ENCODE peak calls at places on chromosomes 5 and 9, in six cellular contexts. One of them, this sample, is unnamed. For H3K36me3, the result is how much of the 10 kb centered on the place peaks cover.

GRCh38 chr9:88197781-88198345 is 59.6 kb upstream of the SPATA31C2 start:
- DNase-seq in ovary: no peak
- DNase-seq in brain microvascular endothelial cell: peak
- DNase-seq in PC-3: peak
- DNase-seq in uterus: peak
- DNase-seq in left ventricle myocardium inferior: no peak
- DNase-seq in this sample: peak

GRCh38 chr9:125854553-125855275 is 107.5 kb downstream of the PBX3 start:
- DNase-seq in ovary: no peak
- DNase-seq in PC-3: peak
- DNase-seq in left ventricle myocardium inferior: no peak
- DNase-seq in brain microvascular endothelial cell: peak
- DNase-seq in uterus: no peak
- DNase-seq in this sample: no peak

GRCh38 chr5:58244819-58245478 is 214.9 kb downstream of the PLK2 start:
- DNase-seq in ovary: no peak
- DNase-seq in uterus: no peak
- DNase-seq in brain microvascular endothelial cell: no peak
- DNase-seq in PC-3: no peak
- DNase-seq in left ventricle myocardium inferior: no peak
- DNase-seq in this sample: no peak

GRCh38 chr5:31225118-31225517 is 31.6 kb downstream of the CDH6 start:
- DNase-seq in brain microvascular endothelial cell: peak
- DNase-seq in left ventricle myocardium inferior: no peak
- DNase-seq in ovary: no peak
- DNase-seq in uterus: no peak
- DNase-seq in PC-3: peak
- DNase-seq in this sample: peak

GRCh38 chr5:138918680-138919079 is 43.5 kb upstream of the LRRTM2 start:
- DNase-seq in left ventricle myocardium inferior: no peak
- DNase-seq in brain microvascular endothelial cell: no peak
- DNase-seq in ovary: no peak
- DNase-seq in PC-3: no peak
- DNase-seq in uterus: no peak
- DNase-seq in this sample: no peak

GRCh38 chr5:62197697-62198096 is 108.3 kb upstream of the KIF2A start:
- DNase-seq in PC-3: no peak
- DNase-seq in uterus: no peak
- DNase-seq in brain microvascular endothelial cell: no peak
- DNase-seq in ovary: no peak
- DNase-seq in left ventricle myocardium inferior: no peak
- DNase-seq in this sample: no peak

GRCh38 chr5:159120446-159120845 is 20.7 kb upstream of the EBF1 start:
- DNase-seq in left ventricle myocardium inferior: no peak
- DNase-seq in uterus: no peak
- DNase-seq in PC-3: no peak
- DNase-seq in brain microvascular endothelial cell: no peak
- DNase-seq in ovary: no peak
- DNase-seq in this sample: no peak

GRCh38 chr5:173233347-173234128 is 1.5 kb downstream of the NKX2-5 start:
- DNase-seq in PC-3: no peak
- DNase-seq in left ventricle myocardium inferior: no peak
- DNase-seq in ovary: no peak
- DNase-seq in uterus: no peak
- DNase-seq in brain microvascular endothelial cell: no peak
- DNase-seq in this sample: peak

DNA sequence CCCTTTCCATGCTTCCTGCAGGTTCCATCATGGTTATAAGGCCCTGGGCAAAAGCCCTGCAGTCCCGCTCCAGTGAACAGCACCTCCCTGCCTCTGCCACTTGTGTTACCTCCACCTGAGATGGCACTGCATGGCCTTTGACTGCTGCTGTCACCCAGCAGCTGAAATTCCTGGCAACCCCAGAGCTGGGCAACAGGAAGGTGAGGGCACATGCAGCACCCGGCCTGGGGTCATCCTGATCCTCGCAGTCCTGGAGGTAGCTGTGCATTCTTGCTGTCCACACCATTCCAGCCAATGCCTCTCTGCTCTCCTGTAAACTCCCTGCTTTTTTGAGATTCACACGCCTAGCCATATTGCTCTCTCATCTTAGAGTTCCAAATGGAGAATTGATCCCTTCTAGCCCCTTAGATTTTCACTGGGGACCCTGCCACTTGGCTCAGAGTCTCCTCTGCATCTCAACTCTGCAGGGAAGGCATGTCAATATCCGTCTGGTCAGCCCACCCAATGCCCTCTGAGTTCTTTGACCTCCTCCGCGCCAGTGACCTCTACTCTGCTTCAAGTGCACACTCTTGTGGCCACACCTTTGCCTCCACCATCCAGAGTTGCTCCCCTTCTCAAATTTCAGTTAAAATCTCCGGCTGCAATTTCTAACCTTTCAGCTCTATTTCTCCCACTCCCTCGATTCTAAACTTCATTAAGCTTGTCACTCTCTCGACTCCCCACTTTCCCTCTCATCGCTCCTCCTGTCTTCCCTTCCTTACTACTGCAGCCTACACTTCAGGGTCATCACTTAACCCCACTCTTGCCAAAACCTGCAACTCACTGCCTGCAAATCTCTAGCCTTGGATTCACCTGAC is 93.4 kb downstream of the ANKH start:
- DNase-seq in ovary: no peak
- DNase-seq in brain microvascular endothelial cell: no peak
- DNase-seq in PC-3: no peak
- DNase-seq in left ventricle myocardium inferior: no peak
- DNase-seq in uterus: no peak
- DNase-seq in this sample: no peak
- H3K36me3 ChIP-seq in ovary: under half
- H3K36me3 ChIP-seq in brain microvascular endothelial cell: under half
- H3K36me3 ChIP-seq in PC-3: under half
- H3K36me3 ChIP-seq in left ventricle myocardium inferior: under half
- H3K36me3 ChIP-seq in uterus: under half
- H3K36me3 ChIP-seq in this sample: under half

DNA sequence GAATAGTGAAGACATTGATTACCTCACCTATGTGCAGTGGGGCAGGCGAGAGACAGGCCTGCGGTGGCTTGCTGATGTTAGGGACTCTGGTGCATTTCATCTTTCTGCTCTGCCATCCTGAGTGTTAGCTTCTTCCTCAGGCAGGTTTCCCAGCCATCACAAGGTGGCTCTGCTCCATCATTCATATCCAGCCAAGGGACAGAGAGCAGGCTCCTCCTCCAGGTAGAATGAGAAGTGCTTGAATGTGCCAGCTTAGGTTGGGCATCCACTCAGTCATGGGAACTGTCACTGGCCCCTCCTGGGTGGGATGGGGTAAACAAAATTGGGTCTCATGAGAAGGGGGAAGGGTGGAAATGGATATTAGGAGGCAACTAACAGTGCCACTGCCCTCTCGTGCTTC is 24.8 kb downstream of the GPR107 start:
- DNase-seq in uterus: no peak
- DNase-seq in brain microvascular endothelial cell: no peak
- DNase-seq in ovary: no peak
- DNase-seq in left ventricle myocardium inferior: no peak
- DNase-seq in PC-3: no peak
- DNase-seq in this sample: no peak
- H3K36me3 ChIP-seq in uterus: under half
- H3K36me3 ChIP-seq in brain microvascular endothelial cell: under half
- H3K36me3 ChIP-seq in ovary: under half
- H3K36me3 ChIP-seq in left ventricle myocardium inferior: half or more
- H3K36me3 ChIP-seq in PC-3: under half
- H3K36me3 ChIP-seq in this sample: under half

GRCh38 chr5:77768978-77769377 is 7.2 kb downstream of the TBCA start:
- DNase-seq in uterus: no peak
- DNase-seq in ovary: no peak
- DNase-seq in PC-3: no peak
- DNase-seq in brain microvascular endothelial cell: no peak
- DNase-seq in left ventricle myocardium inferior: no peak
- DNase-seq in this sample: no peak
- H3K36me3 ChIP-seq in uterus: under half
- H3K36me3 ChIP-seq in ovary: under half
- H3K36me3 ChIP-seq in PC-3: under half
- H3K36me3 ChIP-seq in brain microvascular endothelial cell: under half
- H3K36me3 ChIP-seq in left ventricle myocardium inferior: under half
- H3K36me3 ChIP-seq in this sample: half or more

GRCh38 chr9:9973062-9973461 is 639.7 kb downstream of the PTPRD start:
- DNase-seq in ovary: no peak
- DNase-seq in brain microvascular endothelial cell: no peak
- DNase-seq in uterus: no peak
- DNase-seq in PC-3: no peak
- DNase-seq in left ventricle myocardium inferior: no peak
- DNase-seq in this sample: no peak

GRCh38 chr9:9970514-9970913 is 642.3 kb downstream of the PTPRD start:
- DNase-seq in uterus: no peak
- DNase-seq in brain microvascular endothelial cell: no peak
- DNase-seq in left ventricle myocardium inferior: no peak
- DNase-seq in ovary: no peak
- DNase-seq in PC-3: no peak
- DNase-seq in this sample: no peak
- H3K36me3 ChIP-seq in uterus: under half
- H3K36me3 ChIP-seq in brain microvascular endothelial cell: under half
- H3K36me3 ChIP-seq in left ventricle myocardium inferior: under half
- H3K36me3 ChIP-seq in ovary: under half
- H3K36me3 ChIP-seq in PC-3: under half
- H3K36me3 ChIP-seq in this sample: under half

GRCh38 chr9:133792721-133793470 is 54.7 kb upstream of the SARDH start:
- DNase-seq in PC-3: peak
- DNase-seq in left ventricle myocardium inferior: peak
- DNase-seq in uterus: peak
- DNase-seq in ovary: peak
- DNase-seq in brain microvascular endothelial cell: peak
- DNase-seq in this sample: peak
- H3K36me3 ChIP-seq in PC-3: under half
- H3K36me3 ChIP-seq in left ventricle myocardium inferior: under half
- H3K36me3 ChIP-seq in uterus: under half
- H3K36me3 ChIP-seq in ovary: under half
- H3K36me3 ChIP-seq in brain microvascular endothelial cell: under half
- H3K36me3 ChIP-seq in this sample: under half

DNA sequence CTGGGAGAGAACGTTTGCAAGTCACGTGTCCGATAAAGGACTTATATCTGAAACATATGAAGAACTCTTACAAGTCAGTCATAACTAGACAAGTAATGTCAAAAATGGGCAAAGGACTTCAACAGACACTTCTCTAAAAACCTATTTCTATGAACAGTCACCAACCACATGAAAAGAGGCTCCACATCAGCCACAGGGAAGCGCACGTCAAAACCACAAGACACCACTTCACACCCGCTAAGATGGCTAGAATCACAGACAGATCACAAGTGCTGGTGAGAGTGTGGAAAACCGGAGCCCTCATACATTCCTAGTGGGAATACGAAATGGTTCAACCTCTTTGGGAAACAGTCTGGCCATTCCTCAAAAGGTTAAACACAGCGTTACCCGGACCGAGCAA is 11.5 kb upstream of the CARD9 start:
- DNase-seq in left ventricle myocardium inferior: no peak
- DNase-seq in brain microvascular endothelial cell: no peak
- DNase-seq in PC-3: no peak
- DNase-seq in ovary: no peak
- DNase-seq in uterus: no peak
- DNase-seq in this sample: no peak
- H3K36me3 ChIP-seq in left ventricle myocardium inferior: half or more
- H3K36me3 ChIP-seq in brain microvascular endothelial cell: half or more
- H3K36me3 ChIP-seq in PC-3: under half
- H3K36me3 ChIP-seq in ovary: under half
- H3K36me3 ChIP-seq in uterus: under half
- H3K36me3 ChIP-seq in this sample: under half

DNA sequence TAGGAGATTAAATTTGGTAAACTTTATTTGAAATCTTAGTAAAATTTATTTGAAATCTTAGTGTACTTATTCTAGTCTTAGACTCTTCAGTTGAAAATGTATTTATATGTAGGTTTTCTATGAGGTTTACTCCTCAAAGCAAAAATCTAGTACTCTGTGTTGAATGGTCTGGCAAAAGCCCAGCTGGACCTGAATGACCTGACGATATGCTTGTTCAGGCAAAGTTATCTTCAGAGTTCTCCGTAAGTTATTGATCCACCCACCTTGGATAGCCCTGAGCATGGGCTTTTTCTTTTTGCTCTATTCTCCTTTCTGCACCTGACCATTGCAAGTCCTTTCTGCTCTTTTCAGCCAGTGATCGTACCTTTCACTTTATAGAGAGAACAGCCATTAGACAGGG is 158.4 kb downstream of the MAN2A1 start:
- DNase-seq in ovary: no peak
- DNase-seq in brain microvascular endothelial cell: no peak
- DNase-seq in left ventricle myocardium inferior: no peak
- DNase-seq in PC-3: no peak
- DNase-seq in uterus: no peak
- DNase-seq in this sample: no peak
- H3K36me3 ChIP-seq in ovary: under half
- H3K36me3 ChIP-seq in brain microvascular endothelial cell: under half
- H3K36me3 ChIP-seq in left ventricle myocardium inferior: half or more
- H3K36me3 ChIP-seq in PC-3: under half
- H3K36me3 ChIP-seq in uterus: under half
- H3K36me3 ChIP-seq in this sample: under half

This sample was measured in MG63.